ENCODE peak calls at places on chromosomes 12 and 14, in five cellular contexts. N is Peyer's patch, T is mucosa of descending colon, V is BJ, R is RWPE2. D is an unnamed sample.

GRCh38 chr12:21369141-21369980 is 3.3 kb upstream of the IAPP start:
- DNase-seq in N (no peak), T (no peak), V (no peak), R (no peak), D (no peak)

GRCh38 chr14:28608438-28608837 is 158.1 kb upstream of the FOXG1 start:
- DNase-seq in N (no peak), T (no peak), V (no peak), R (no peak), D (no peak)

GRCh38 chr12:127822743-127823433 is 444.1 kb upstream of the TMEM132C start:
- DNase-seq in N (no peak), T (no peak), V (no peak), R (no peak), D (no peak)

GRCh38 chr12:96420255-96420930 is 20.2 kb upstream of the CDK17 start:
- DNase-seq in N (no peak), T (no peak), V (no peak), R (no peak), D (no peak)

GRCh38 chr12:7144414-7145120 is 14.4 kb downstream of the CLSTN3 start:
- DNase-seq in N (no peak), T (no peak), V (no peak), R (no peak), D (no peak)

GRCh38 chr14:51533877-51534553 is 117.7 kb upstream of the FRMD6 start:
- DNase-seq in N (no peak), T (no peak), V (no peak), R (no peak), D (no peak)

GRCh38 chr12:47458273-47458672 is 247.6 kb downstream of the RPAP3 start:
- DNase-seq in N (no peak), T (no peak), V (no peak), R (no peak), D (no peak)

GRCh38 chr12:13205809-13206559 is 9.5 kb downstream of the EMP1 start:
- DNase-seq in N (no peak), T (no peak), V (peak), R (peak), D (peak)

GRCh38 chr12:62426095-62426488 is 40.5 kb upstream of the MON2 start:
- DNase-seq in N (no peak), T (no peak), V (no peak), R (no peak), D (no peak)

GRCh38 chr12:31629756-31630732 is 29.4 kb upstream of the ETFBKMT start:
- DNase-seq in N (no peak), T (no peak), V (peak), R (no peak), D (peak)

GRCh38 chr12:23888396-23889068 is 60.9 kb downstream of the SOX5 start:
- DNase-seq in N (no peak), T (no peak), V (no peak), R (no peak), D (no peak)

GRCh38 chr14:45891417-45892080 is 638.5 kb upstream of the MIS18BP1 start:
- DNase-seq in N (peak), T (peak), V (no peak), R (peak), D (no peak)

GRCh38 chr14:59826150-59826549 is 44.4 kb downstream of the RTN1 start:
- DNase-seq in N (no peak), T (no peak), V (no peak), R (no peak), D (no peak)

GRCh38 chr12:8639936-8640335 is 22.7 kb downstream of the MFAP5 start:
- DNase-seq in N (no peak), T (no peak), V (no peak), R (no peak), D (no peak)

GRCh38 chr12:90102957-90103652 is 394.5 kb upstream of the ATP2B1 start:
- DNase-seq in N (no peak), T (no peak), V (no peak), R (no peak), D (no peak)

GRCh38 chr12:96240656-96241055 is 46.5 kb downstream of the ELK3 start:
- DNase-seq in N (no peak), T (no peak), V (no peak), R (peak), D (no peak)

GRCh38 chr12:41946106-41946505 is 198.6 kb downstream of the GXYLT1 start:
- DNase-seq in N (no peak), T (no peak), V (no peak), R (no peak), D (no peak)

GRCh38 chr14:68695326-68695768 is 97.5 kb downstream of the ZFP36L1 start:
- DNase-seq in N (no peak), T (no peak), V (peak), R (peak), D (peak)

GRCh38 chr14:100202712-100203111 is 36.2 kb upstream of the YY1 start:
- DNase-seq in N (no peak), T (no peak), V (no peak), R (no peak), D (no peak)
- H3K4me3 ChIP-seq in N (no peak), T (no peak), V (no peak), R (no peak), D (no peak)

DNA sequence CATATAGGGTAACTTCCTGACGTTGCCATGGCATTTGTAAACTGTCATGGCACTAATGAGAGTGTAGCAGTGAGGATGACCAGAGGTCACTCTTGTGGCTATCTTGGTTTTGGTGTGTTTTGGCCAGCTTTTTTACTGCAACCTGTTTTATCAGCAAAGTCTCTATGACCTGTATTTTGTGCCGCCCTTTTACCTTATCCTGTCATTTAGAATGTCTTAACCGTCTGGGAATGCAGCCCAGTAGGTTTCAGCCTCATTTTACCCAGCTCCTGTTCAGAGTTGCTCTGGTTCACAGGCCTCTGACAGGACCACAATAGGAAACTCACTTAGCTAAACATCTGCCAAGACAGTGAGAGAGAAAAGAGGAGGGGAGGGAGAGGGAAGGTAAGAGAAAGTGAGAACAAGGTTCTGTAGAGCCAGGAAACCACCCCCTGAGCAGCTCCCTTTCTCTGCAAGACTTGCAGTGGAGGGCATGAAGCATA is 64.8 kb upstream of the PLEKHG3 start:
- DNase-seq in N (no peak), T (no peak), V (no peak), R (no peak), D (no peak)
- TF ChIP-seq CTCF in N (no peak), T (no peak), V (no peak), R (no peak), D (no peak)

GRCh38 chr14:94485944-94486841 is 10.2 kb upstream of the SERPINA9 start:
- DNase-seq in N (peak), T (no peak), V (no peak), R (no peak), D (no peak)
- H3K4me3 ChIP-seq in N (peak), T (no peak), V (no peak), R (no peak), D (no peak)

DNA sequence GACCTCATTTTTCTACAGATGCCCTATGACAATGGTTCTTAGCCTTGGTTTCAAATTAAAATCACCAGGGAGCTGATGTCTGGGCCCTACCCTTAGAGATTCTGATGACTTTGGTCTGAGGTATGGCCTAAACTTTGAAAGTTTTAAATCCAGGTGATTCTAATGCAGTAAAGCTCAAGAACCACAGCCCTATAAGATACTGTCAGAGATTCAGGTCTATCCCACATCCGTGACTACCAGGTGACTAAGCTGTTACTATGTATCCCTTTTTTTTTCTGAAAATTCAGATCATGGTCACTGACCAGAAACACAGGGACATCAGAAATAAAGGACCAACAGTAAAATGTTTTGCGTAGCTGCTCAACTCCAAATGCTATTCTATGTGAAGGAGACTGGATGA is 148.8 kb upstream of the BMP4 start:
- DNase-seq in N (no peak), T (no peak), V (no peak), R (no peak), D (no peak)
- TF ChIP-seq CTCF in N (no peak), T (no peak), V (no peak), R (no peak), D (no peak)

GRCh38 chr12:91180577-91180976 is 2.0 kb downstream of the DCN start:
- DNase-seq in N (no peak), T (no peak), V (peak), R (no peak), D (peak)
- H3K4me3 ChIP-seq in N (peak), T (no peak), V (peak), R (no peak), D (peak)

GRCh38 chr12:52319097-52319496 is 2.1 kb downstream of the KRT83 start:
- DNase-seq in N (peak), T (no peak), V (no peak), R (no peak), D (no peak)
- TF ChIP-seq CTCF in N (no peak), T (no peak), V (peak), R (peak), D (no peak)